ENCODE peak calls at places on chromosomes 11 and 22, in four cellular contexts. Z, X, W and K are unnamed samples. For H3K9me3, the result is how much of the 10 kb centered on the place peaks cover.

GRCh38 chr11:68750988-68751325 is 363 bp downstream of the TESMIN start:
- DNase-seq in Z (no peak), X (no peak), W (no peak), K (no peak)

GRCh38 chr11:44601471-44602370 is 36.3 kb downstream of the CD82 start:
- DNase-seq in Z (no peak), X (no peak), W (no peak), K (no peak)

GRCh38 chr11:26331911-26332571 is at the start of gene ANO3:
- DNase-seq in Z (no peak), X (peak), W (peak), K (no peak)

GRCh38 chr11:122746050-122746478 is 90.5 kb downstream of the UBASH3B start:
- DNase-seq in Z (no peak), X (no peak), W (no peak), K (no peak)

GRCh38 chr11:116657842-116658825 is 114.7 kb downstream of the BUD13 start:
- DNase-seq in Z (no peak), X (no peak), W (no peak), K (no peak)

GRCh38 chr22:19634576-19634975 is 79.7 kb upstream of the SEPTIN5 start:
- DNase-seq in Z (no peak), X (no peak), W (no peak), K (no peak)

GRCh38 chr11:67287355-67288197 is 1.5 kb upstream of the ANKRD13D start:
- DNase-seq in Z (no peak), X (no peak), W (no peak), K (no peak)

GRCh38 chr11:116406042-116406441 is 366.7 kb downstream of the BUD13 start:
- DNase-seq in Z (no peak), X (no peak), W (no peak), K (no peak)

GRCh38 chr22:35480143-35480542 is 60.5 kb upstream of the RASD2 start:
- DNase-seq in Z (no peak), X (peak), W (no peak), K (no peak)

GRCh38 chr11:23236846-23237550 is 376.7 kb upstream of the CCDC179 start:
- DNase-seq in Z (no peak), X (peak), W (no peak), K (no peak)

GRCh38 chr11:65625628-65626342 is 10.2 kb downstream of the PCNX3 start:
- DNase-seq in Z (no peak), X (no peak), W (no peak), K (peak)

GRCh38 chr11:71112990-71113389 is 139.4 kb downstream of the SHANK2 start:
- DNase-seq in Z (no peak), X (no peak), W (no peak), K (no peak)

GRCh38 chr11:19228956-19229355 is 11.8 kb downstream of the E2F8 start:
- DNase-seq in Z (no peak), X (no peak), W (no peak), K (no peak)

GRCh38 chr22:38317995-38318715 is 922 bp upstream of the CSNK1E start:
- DNase-seq in Z (peak), X (peak), W (no peak), K (no peak)

GRCh38 chr11:83051760-83052671 is 19.7 kb downstream of the RAB30 start:
- DNase-seq in Z (no peak), X (peak), W (peak), K (no peak)

GRCh38 chr22:25403752-25404471 is 160.6 kb upstream of the GRK3 start:
- DNase-seq in Z (no peak), X (peak), W (peak), K (no peak)

GRCh38 chr11:20964985-20965384 is 295.6 kb downstream of the NELL1 start:
- DNase-seq in Z (no peak), X (no peak), W (no peak), K (no peak)

GRCh38 chr22:22210375-22210774 is 34.2 kb upstream of the VPREB1 start:
- DNase-seq in Z (no peak), X (peak), W (no peak), K (no peak)

GRCh38 chr11:128506999-128507591 is 80.3 kb downstream of the ETS1 start:
- DNase-seq in Z (peak), X (peak), W (peak), K (no peak)

GRCh38 chr22:46587067-46587471 is 33.1 kb upstream of the GRAMD4 start:
- DNase-seq in Z (no peak), X (no peak), W (no peak), K (no peak)

GRCh38 chr22:30054764-30055069 is 25.5 kb upstream of the HORMAD2 start:
- DNase-seq in Z (no peak), X (no peak), W (no peak), K (no peak)

GRCh38 chr11:55697817-55698216 is 35.8 kb downstream of the OR4C6 start:
- DNase-seq in Z (no peak), X (no peak), W (no peak), K (no peak)

DNA sequence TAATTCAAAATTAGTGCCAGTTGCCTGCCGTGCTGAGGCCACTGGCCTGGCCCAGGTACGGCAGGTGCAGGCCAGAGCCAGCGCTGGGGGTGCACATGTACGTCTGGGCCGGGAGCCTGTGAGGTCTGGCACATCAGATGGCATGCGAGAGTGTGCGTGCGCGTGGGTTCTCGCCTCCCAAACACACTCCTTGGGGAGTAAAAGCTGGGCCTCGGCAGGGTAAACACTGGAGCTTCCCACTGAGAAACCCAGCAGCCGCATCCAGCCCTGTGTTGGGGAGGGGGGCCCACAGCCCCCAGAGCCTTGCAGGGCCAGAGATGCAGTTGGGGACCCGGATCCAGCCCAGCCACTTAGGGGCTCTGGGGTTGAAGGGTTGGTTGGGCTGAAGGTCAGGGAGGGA is 37.8 kb downstream of the FLRT1 start:
- DNase-seq in Z (no peak), X (no peak), W (no peak), K (no peak)
- H3K9me3 ChIP-seq in Z (under half), X (under half), W (under half), K (under half)

DNA sequence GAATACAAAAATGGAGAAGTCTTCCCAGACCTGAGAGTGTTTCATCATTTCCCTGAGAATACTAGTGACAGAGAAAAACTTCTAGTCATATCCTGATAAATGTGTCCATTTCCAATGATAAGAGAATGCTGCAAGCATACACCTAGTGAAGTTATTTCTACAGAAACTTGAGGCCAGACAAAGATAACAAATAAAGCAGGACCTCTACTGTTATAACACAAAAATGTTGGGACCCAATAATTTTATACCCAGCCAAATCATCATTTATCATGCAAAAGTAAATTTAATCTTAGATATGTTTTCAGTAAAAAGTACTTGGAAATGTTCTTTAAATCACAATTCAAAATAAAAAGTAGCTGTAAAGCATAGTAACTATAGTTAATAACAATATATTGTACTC is 12.7 kb downstream of the RRAS2 start:
- DNase-seq in Z (no peak), X (no peak), W (no peak), K (no peak)
- H3K9me3 ChIP-seq in Z (under half), X (under half), W (under half), K (under half)

DNA sequence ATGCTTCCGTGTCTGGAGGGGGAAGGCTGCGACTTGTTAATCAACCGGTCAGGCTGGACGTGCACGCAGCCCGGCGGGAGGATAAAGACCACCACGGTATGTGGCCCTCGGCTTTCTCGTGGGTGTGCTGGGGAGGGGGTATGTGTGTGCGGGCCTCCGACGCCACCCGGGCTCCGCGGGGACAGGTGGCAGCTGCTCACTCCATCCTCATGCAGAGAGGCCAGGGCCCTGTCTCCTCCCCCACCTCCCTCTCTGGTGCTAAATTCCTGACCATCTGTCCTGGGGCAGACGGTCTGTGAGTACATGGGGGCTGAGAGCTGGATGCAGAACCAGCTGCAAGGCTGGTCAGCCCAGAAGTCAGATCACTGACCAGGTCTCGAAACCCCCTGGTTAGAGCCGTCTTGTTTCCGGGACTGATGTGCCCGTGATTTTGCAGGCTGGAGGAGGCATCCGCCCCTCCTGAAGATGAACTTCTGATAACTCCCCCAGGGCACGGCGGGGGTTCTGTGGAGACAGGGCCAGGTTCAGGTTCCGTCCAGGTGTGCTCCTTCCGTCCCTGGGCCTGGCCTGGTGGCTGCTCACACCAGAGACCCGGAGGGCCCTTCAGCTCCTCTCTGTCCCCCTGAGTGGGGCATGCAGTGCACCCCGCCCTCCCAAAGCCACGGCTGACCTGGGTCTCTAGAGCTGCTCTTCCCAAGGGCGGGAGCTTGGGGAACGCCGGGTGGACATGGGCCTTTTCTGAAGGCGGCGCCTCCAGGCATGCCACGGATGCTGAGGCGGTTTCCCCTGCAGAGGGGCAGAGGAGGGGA is 1119.7 kb downstream of the BRD1 start:
- DNase-seq in Z (no peak), X (no peak), W (peak), K (no peak)
- H3K9me3 ChIP-seq in Z (under half), X (half or more), W (under half), K (under half)

DNA sequence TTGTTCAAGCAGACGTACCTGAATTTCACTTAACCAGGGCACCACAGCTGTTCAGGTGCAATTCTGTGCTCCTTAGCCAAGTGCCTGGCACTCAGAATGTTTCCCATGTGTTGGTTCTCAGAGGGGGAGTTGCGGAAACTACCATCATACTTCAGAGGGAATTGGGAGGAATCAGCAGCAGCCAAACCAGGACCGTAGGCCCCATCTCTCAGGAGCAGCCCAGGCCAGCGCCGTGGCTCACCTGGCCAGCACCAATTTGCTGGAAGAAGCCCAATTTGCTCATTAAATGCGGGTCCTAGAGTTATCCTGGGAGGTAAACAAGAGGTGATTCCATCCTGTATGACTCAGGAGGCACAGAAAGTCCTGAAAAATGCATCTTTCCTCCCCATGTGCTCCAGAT is 435.4 kb downstream of the BRD1 start:
- DNase-seq in Z (no peak), X (no peak), W (no peak), K (no peak)
- H3K9me3 ChIP-seq in Z (under half), X (under half), W (under half), K (under half)

GRCh38 chr11:78651136-78651775 is 76.6 kb upstream of the NARS2 start:
- DNase-seq in Z (no peak), X (peak), W (no peak), K (no peak)
- H3K9me3 ChIP-seq in Z (under half), X (under half), W (under half), K (under half)

GRCh38 chr11:64042301-64042700 is 6.6 kb downstream of the FLRT1 start:
- DNase-seq in Z (no peak), X (no peak), W (no peak), K (no peak)
- H3K9me3 ChIP-seq in Z (under half), X (under half), W (under half), K (under half)